ENCODE peak calls at places on chromosome 1, in four cellular contexts. U is K562, A is HepG2, X is GM12878. D is an unnamed sample.
A peak's percentile ranks its signal among the peaks of the same experiment; 100 is the strongest.

GRCh38 chr1:103110701-103111100 is 2.4 kb upstream of the COL11A1 start:
- DNase-seq in X (no peak), A (no peak), U (no peak), D (no peak)

GRCh38 chr1:151680812-151681211 is 35.8 kb downstream of the CELF3 start:
- DNase-seq in U (no peak), A (no peak), X (no peak), D (no peak)

GRCh38 chr1:177964336-177964735 is 5.5 kb downstream of the SEC16B start:
- DNase-seq in X (no peak), U (no peak), A (no peak), D (no peak)

GRCh38 chr1:236514703-236515442 is 8.9 kb upstream of the LGALS8 start:
- DNase-seq in U (no peak), A (peak; percentile 73), X (no peak), D (no peak)

GRCh38 chr1:157862114-157863070 is 20.8 kb upstream of the CD5L start:
- DNase-seq in U (no peak), X (no peak), A (no peak), D (no peak)

GRCh38 chr1:162405800-162406199 is 6.1 kb downstream of the SH2D1B start:
- DNase-seq in A (peak; percentile 12), U (no peak), X (no peak), D (no peak)

GRCh38 chr1:54575605-54576004 is 27.6 kb downstream of the ACOT11 start:
- DNase-seq in A (no peak), U (no peak), X (no peak), D (no peak)

GRCh38 chr1:246012271-246012854 is 494.7 kb downstream of the SMYD3 start:
- DNase-seq in X (no peak), A (peak; percentile 34), U (peak; percentile 53), D (no peak)

GRCh38 chr1:211339631-211340041 is 13.0 kb downstream of the TRAF5 start:
- DNase-seq in U (no peak), X (no peak), A (no peak), D (peak; percentile 41)

GRCh38 chr1:70436617-70437236 is 25.7 kb downstream of the CTH start:
- DNase-seq in U (no peak), X (no peak), A (no peak), D (no peak)

GRCh38 chr1:151862604-151863003 is 9.1 kb upstream of the THEM5 start:
- DNase-seq in U (peak; percentile 43), X (no peak), A (no peak), D (no peak)

GRCh38 chr1:242147096-242147976 is 148.4 kb upstream of the MAP1LC3C start:
- DNase-seq in U (no peak), X (no peak), A (no peak), D (no peak)

GRCh38 chr1:14704846-14705245 is 106.4 kb downstream of the KAZN start:
- DNase-seq in U (no peak), A (no peak), X (peak; percentile 15), D (no peak)

GRCh38 chr1:117657031-117657430 is 51.2 kb downstream of the TENT5C start:
- DNase-seq in U (no peak), A (peak; percentile 12), X (no peak), D (no peak)

GRCh38 chr1:154353460-154353904 is 28.2 kb downstream of the ATP8B2 start:
- DNase-seq in U (peak; percentile 73), X (peak; percentile 7), A (peak; percentile 65), D (no peak)

GRCh38 chr1:198623920-198624647 is 14.8 kb upstream of the PTPRC start:
- DNase-seq in A (no peak), X (no peak), U (no peak), D (no peak)

GRCh38 chr1:158932171-158932570 is 819 bp downstream of the PYHIN1 start:
- DNase-seq in X (no peak), U (no peak), A (no peak), D (no peak)

GRCh38 chr1:152880907-152881306 is 2.8 kb downstream of the SMCP start:
- DNase-seq in A (no peak), X (peak; percentile 62), U (no peak), D (no peak)

GRCh38 chr1:83060216-83060615 is 938.7 kb downstream of the TTLL7 start:
- DNase-seq in A (no peak), X (no peak), U (no peak), D (no peak)

GRCh38 chr1:12047120-12047876 is 15.8 kb upstream of the TNFRSF8 start:
- DNase-seq in A (no peak), U (no peak), X (peak; percentile 94), D (no peak)

GRCh38 chr1:118963456-118964430 is 24.4 kb downstream of the TBX15 start:
- DNase-seq in A (peak; percentile 99), X (no peak), U (no peak), D (no peak)

GRCh38 chr1:118039170-118039569 is 109.6 kb downstream of the WDR3 start:
- DNase-seq in U (no peak), X (no peak), A (no peak), D (no peak)

GRCh38 chr1:4961935-4962645 is 307.7 kb downstream of the AJAP1 start:
- DNase-seq in U (no peak), A (no peak), X (no peak), D (no peak)

GRCh38 chr1:172246521-172247390 is 173.7 kb upstream of the C1orf105 start:
- DNase-seq in X (no peak), U (no peak), A (no peak), D (no peak)

GRCh38 chr1:19922015-19922688 is 1.3 kb downstream of the PLA2G2E start:
- DNase-seq in X (no peak), A (no peak), U (no peak), D (no peak)
- TF ChIP-seq CBX5 in X (no peak), A (no peak), U (no peak), D (no peak)

GRCh38 chr1:168570652-168571051 is 5.8 kb upstream of the XCL1 start:
- DNase-seq in A (no peak), X (no peak), U (no peak), D (no peak)

GRCh38 chr1:168567007-168567406 is 9.4 kb upstream of the XCL1 start:
- DNase-seq in X (no peak), U (no peak), A (no peak), D (no peak)

GRCh38 chr1:168567568-168567967 is 8.8 kb upstream of the XCL1 start:
- DNase-seq in X (no peak), A (no peak), U (no peak), D (no peak)

GRCh38 chr1:168572669-168573068 is 3.7 kb upstream of the XCL1 start:
- DNase-seq in X (no peak), U (no peak), A (no peak), D (no peak)
- H3K27ac ChIP-seq in X (no peak overlapping the region), U (no peak overlapping the region), A (no peak overlapping the region), D (no peak overlapping the region)

GRCh38 chr1:215891266-215891665 is 324.2 kb downstream of the KCTD3 start:
- DNase-seq in X (no peak), U (no peak), A (no peak), D (no peak)

GRCh38 chr1:215891673-215892072 is 324.6 kb downstream of the KCTD3 start:
- DNase-seq in X (no peak), A (no peak), U (no peak), D (no peak)

GRCh38 chr1:215890438-215890837 is 323.3 kb downstream of the KCTD3 start:
- DNase-seq in X (no peak), U (no peak), A (no peak), D (no peak)

GRCh38 chr1:215888159-215888558 is 321.1 kb downstream of the KCTD3 start:
- DNase-seq in U (no peak), A (no peak), X (no peak), D (no peak)

GRCh38 chr1:215887618-215888017 is 320.5 kb downstream of the KCTD3 start:
- DNase-seq in U (no peak), A (no peak), X (no peak), D (no peak)
- TF ChIP-seq CBX5 in U (no peak), A (no peak), X (no peak), D (no peak)

GRCh38 chr1:23099171-23099536 is 69.5 kb downstream of the LUZP1 start:
- DNase-seq in X (no peak), U (no peak), A (no peak), D (no peak)

GRCh38 chr1:23103001-23103879 is 65.4 kb downstream of the LUZP1 start:
- DNase-seq in A (no peak), U (peak; percentile 47), X (no peak), D (no peak)

GRCh38 chr1:23101101-23101827 is 67.4 kb downstream of the LUZP1 start:
- DNase-seq in U (no peak), X (no peak), A (no peak), D (no peak)

GRCh38 chr1:23100074-23100748 is 68.4 kb downstream of the LUZP1 start:
- DNase-seq in U (no peak), X (no peak), A (peak; percentile 44), D (no peak)

GRCh38 chr1:23101891-23102688 is 66.6 kb downstream of the LUZP1 start:
- DNase-seq in U (no peak), X (no peak), A (no peak), D (no peak)
- H3K27ac ChIP-seq in U (no peak overlapping the region), X (no peak overlapping the region), A (no peak overlapping the region), D (no peak overlapping the region)